ENCODE peak calls at places on chromosome 19, in four cellular contexts. P is mesendoderm, L is IMR-90, F is H9. K is an unnamed sample.
A peak's percentile ranks its signal among the peaks of the same experiment; 100 is the strongest.

GRCh38 chr19:55654833-55655647 is at the start of gene U2AF2:
- DNase-seq in P (peak; percentile 92), L (peak; percentile 89), F (peak; percentile 95), K (no peak)

GRCh38 chr19:7927605-7928333 is 1.8 kb upstream of the CTXN1 start:
- DNase-seq in P (no peak), L (no peak), F (no peak), K (no peak)

GRCh38 chr19:18832331-18833140 is 777 bp downstream of the UPF1 start:
- DNase-seq in P (peak; percentile 78), L (no peak), F (peak; percentile 57), K (no peak)

GRCh38 chr19:18663940-18664530 is 19.4 kb upstream of the CRTC1 start:
- DNase-seq in P (no peak), L (no peak), F (no peak), K (no peak)

GRCh38 chr19:8180018-8180417 is 29.2 kb upstream of the CERS4 start:
- DNase-seq in P (no peak), L (no peak), F (no peak), K (no peak)

GRCh38 chr19:51687791-51688664 is 5.1 kb upstream of the SPACA6 start:
- DNase-seq in P (peak; percentile 90), L (peak; percentile 44), F (peak; percentile 80), K (no peak)

GRCh38 chr19:52735734-52736133 is 890 bp upstream of the ZNF611 start:
- DNase-seq in P (peak; percentile 98), L (no peak), F (peak; percentile 97), K (peak; percentile 88)

GRCh38 chr19:16946951-16947940 is 58.4 kb downstream of the F2RL3 start:
- DNase-seq in P (no peak), L (no peak), F (no peak), K (no peak)

GRCh38 chr19:49936549-49936948 is 7.2 kb upstream of the NUP62 start:
- DNase-seq in P (no peak), L (no peak), F (no peak), K (no peak)

GRCh38 chr19:35718345-35719041 is 690 bp downstream of the KMT2B start:
- DNase-seq in P (peak; percentile 28), L (no peak), F (no peak), K (peak; percentile 62)

GRCh38 chr19:30802424-30803013 is 430.3 kb downstream of the ZNF536 start:
- DNase-seq in P (no peak), L (no peak), F (no peak), K (no peak)

GRCh38 chr19:44003461-44004134 is 841 bp downstream of the ZNF230 start:
- DNase-seq in P (no peak), L (no peak), F (no peak), K (no peak)

GRCh38 chr19:7679017-7679720 is 1.5 kb upstream of the TRAPPC5 start:
- DNase-seq in P (no peak), L (no peak), F (no peak), K (no peak)

GRCh38 chr19:45767410-45767880 is 1.6 kb downstream of the SIX5 start:
- DNase-seq in P (peak; percentile 66), L (peak; percentile 89), F (peak; percentile 77), K (no peak)

GRCh38 chr19:32692727-32693061 is 1.1 kb downstream of the NUDT19 start:
- DNase-seq in P (no peak), L (no peak), F (no peak), K (no peak)

GRCh38 chr19:47714339-47714738 is 1.1 kb downstream of the EHD2 start:
- DNase-seq in P (peak; percentile 45), L (no peak), F (no peak), K (no peak)

GRCh38 chr19:39428309-39429112 is 7.2 kb downstream of the RPS16 start:
- DNase-seq in P (peak; percentile 97), L (peak; percentile 96), F (peak; percentile 93), K (peak; percentile 88)

GRCh38 chr19:6059996-6060599 is 50.2 kb downstream of the RFX2 start:
- DNase-seq in P (no peak), L (no peak), F (no peak), K (no peak)

GRCh38 chr19:46840157-46840942 is 10.3 kb downstream of the AP2S1 start:
- DNase-seq in P (peak; percentile 91), L (peak; percentile 70), F (peak; percentile 78), K (no peak)

GRCh38 chr19:48997972-48998371 is 4.3 kb downstream of the RUVBL2 start:
- DNase-seq in P (peak; percentile 86), L (peak; percentile 45), F (peak; percentile 86), K (no peak)

GRCh38 chr19:55552620-55553019 is 7.3 kb upstream of the SBK3 start:
- DNase-seq in P (no peak), L (peak; percentile 89), F (no peak), K (no peak)

GRCh38 chr19:19319725-19320361 is 466 bp downstream of the SUGP1 start:
- DNase-seq in P (peak; percentile 13), L (no peak), F (no peak), K (no peak)

GRCh38 chr19:7265963-7266362 is 28.3 kb downstream of the INSR start:
- DNase-seq in P (no peak), L (no peak), F (no peak), K (no peak)

GRCh38 chr19:13984186-13984585 is 21.9 kb downstream of the RFX1 start:
- DNase-seq in P (no peak), L (no peak), F (no peak), K (no peak)

GRCh38 chr19:44718441-44719261 is 19.7 kb downstream of the CEACAM16 start:
- DNase-seq in P (peak; percentile 97), L (peak; percentile 56), F (peak; percentile 89), K (no peak)

GRCh38 chr19:1852729-1853128 is 4.4 kb upstream of the REXO1 start:
- DNase-seq in P (no peak), L (no peak), F (no peak), K (no peak)

GRCh38 chr19:1853295-1854031 is 5.2 kb upstream of the REXO1 start:
- DNase-seq in P (peak; percentile 91), L (peak; percentile 68), F (peak; percentile 90), K (peak; percentile 98)

GRCh38 chr19:1851581-1852293 is 3.5 kb upstream of the REXO1 start:
- DNase-seq in P (no peak), L (no peak), F (no peak), K (no peak)

GRCh38 chr19:1850809-1851544 is 2.7 kb upstream of the REXO1 start:
- DNase-seq in P (peak; percentile 44), L (no peak), F (peak; percentile 63), K (no peak)

GRCh38 chr19:1852294-1852646 is 4.0 kb upstream of the REXO1 start:
- DNase-seq in P (no peak), L (no peak), F (no peak), K (no peak)
- H3K56ac ChIP-seq in P (no peak overlapping the region), L (no peak overlapping the region), F (no peak overlapping the region), K (no peak overlapping the region)

GRCh38 chr19:54211214-54211613 is 10.6 kb downstream of the RPS9 start:
- DNase-seq in P (no peak), L (no peak), F (no peak), K (no peak)

GRCh38 chr19:54209748-54210494 is 9.3 kb downstream of the RPS9 start:
- DNase-seq in P (peak; percentile 36), L (peak; percentile 98), F (no peak), K (no peak)

GRCh38 chr19:54207908-54208783 is 7.5 kb downstream of the RPS9 start:
- DNase-seq in P (peak; percentile 42), L (peak; percentile 78), F (no peak), K (no peak)

GRCh38 chr19:54208784-54209057 is 8.1 kb downstream of the RPS9 start:
- DNase-seq in P (peak; percentile 34), L (no peak), F (no peak), K (no peak)

DNA sequence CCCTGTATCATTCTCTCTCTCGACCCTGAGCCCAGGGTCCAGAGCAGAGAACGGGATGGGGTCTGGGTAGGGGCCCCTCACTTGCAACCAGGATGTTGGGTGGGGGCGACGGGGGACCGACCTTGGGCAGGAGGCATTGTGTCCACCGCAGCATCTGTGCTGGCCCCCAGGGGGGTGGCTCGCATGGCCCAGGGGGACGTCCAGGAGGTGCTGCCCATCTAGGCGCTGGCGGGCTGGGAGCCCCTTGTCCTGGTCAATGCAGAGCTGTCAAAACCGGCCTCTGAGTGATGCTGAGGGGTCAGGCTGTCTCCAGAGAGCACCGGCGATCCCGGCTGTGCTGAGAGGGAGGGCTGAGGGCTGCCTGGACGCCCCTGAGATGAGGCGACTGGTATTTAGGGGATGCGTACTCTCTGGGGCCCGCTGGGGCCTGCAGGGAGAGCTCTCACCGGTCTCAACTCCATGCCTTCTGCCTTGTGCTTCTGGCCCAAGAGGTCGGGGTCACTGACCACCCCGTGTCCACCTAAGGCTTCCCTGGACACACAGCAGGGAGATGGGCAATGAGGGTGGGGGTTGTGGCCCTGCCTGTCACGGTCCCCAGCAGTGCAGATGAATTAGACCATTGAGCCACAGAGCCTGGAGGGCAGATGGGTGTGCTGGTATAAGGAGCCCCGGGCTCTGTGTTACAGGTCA is 8.5 kb downstream of the RPS9 start:
- DNase-seq in P (peak; percentile 39), L (no peak), F (peak; percentile 67), K (peak; percentile 75)
- H4K5ac ChIP-seq in P (no peak overlapping the region), L (no peak overlapping the region), F (no peak overlapping the region), K (no peak overlapping the region)

GRCh38 chr19:42285988-42286348 is 16.0 kb upstream of the PRR19 start:
- DNase-seq in P (no peak), L (no peak), F (no peak), K (no peak)

GRCh38 chr19:42286349-42287016 is 15.4 kb upstream of the PRR19 start:
- DNase-seq in P (no peak), L (peak; percentile 27), F (peak; percentile 24), K (no peak)

GRCh38 chr19:42288411-42288810 is 13.5 kb upstream of the PRR19 start:
- DNase-seq in P (no peak), L (no peak), F (no peak), K (no peak)

GRCh38 chr19:42287826-42288107 is 14.2 kb upstream of the PRR19 start:
- DNase-seq in P (no peak), L (no peak), F (no peak), K (no peak)

DNA sequence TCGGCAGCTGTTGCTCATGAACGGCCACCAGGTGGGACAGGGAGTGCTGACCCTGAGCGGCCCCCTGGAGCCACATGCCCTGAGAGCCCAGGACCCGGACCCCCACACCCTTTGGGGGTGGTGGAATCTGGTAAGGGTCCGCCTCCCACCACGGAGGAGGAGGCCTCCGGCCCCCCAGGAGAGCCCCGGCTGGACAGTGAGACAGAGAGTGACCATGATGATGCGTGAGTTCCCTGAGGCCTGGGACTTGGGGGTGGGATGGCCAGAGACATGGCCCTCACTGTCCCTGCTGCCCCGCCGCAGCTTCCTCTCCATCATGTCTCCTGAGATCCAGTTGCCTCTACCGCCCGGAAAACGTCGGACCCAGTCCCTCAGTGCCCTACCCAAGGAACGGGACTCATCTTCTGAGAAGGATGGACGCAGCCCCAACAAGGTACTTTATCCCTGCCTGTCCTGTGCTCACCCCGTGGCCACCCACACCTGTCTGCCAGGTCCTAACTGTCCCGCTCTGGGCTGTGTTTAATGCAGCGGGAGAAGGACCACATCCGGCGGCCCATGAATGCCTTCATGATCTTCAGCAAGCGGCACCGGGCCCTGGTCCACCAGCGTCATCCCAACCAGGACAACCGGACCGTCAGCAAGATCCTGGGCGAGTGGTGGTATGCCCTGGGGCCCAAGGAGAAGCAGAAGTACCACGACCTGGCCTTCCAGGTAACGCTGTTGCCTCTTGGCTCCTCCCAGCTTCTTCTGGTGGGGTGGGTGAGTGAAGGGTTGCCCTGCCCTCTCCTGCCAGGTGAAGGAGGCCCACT is 14.7 kb upstream of the PRR19 start:
- DNase-seq in P (no peak), L (no peak), F (peak; percentile 33), K (no peak)
- H3K56ac ChIP-seq in P (no peak overlapping the region), L (no peak overlapping the region), F (no peak overlapping the region), K (no peak overlapping the region)

DNA sequence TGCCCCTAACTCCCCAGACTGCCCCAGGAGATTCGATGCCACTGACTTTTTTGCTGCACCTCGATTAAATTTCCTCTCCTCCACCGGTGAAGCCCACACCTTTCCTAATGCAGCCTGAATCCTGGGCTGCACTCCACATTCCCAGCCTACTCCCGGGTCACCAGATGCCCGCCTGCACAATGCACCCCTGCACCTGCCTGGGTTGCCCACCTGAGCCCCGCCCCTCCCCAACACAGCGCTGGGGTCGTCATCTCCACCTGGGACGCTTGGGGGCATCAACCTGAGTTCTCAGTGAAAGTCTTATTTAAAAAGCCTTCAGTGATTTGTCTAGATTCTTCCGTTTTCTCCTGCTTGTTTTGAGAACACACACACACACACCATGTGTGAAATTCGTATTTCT is 24.5 kb upstream of the DPP9 start:
- DNase-seq in P (no peak), L (no peak), F (no peak), K (peak; percentile 48)
- H4K5ac ChIP-seq in P (no peak overlapping the region), L (no peak overlapping the region), F (no peak overlapping the region), K (no peak overlapping the region)